ENCODE peak calls at places on chromosomes 7 and 10, in five cellular contexts. I is stomach, L is mammary epithelial cell, R is psoas muscle, X is H7. Q is an unnamed sample.

GRCh38 chr7:43636093-43636492 is 53.2 kb downstream of the STK17A start:
- DNase-seq in R (no peak), I (no peak), X (no peak), L (peak; percentile 91), Q (no peak)

GRCh38 chr7:38748056-38748610 is 117.0 kb upstream of the AMPH start:
- DNase-seq in X (no peak), I (no peak), L (no peak), R (no peak), Q (no peak)

GRCh38 chr10:86413046-86413728 is 46.6 kb upstream of the GRID1 start:
- DNase-seq in R (no peak), I (no peak), X (no peak), L (no peak), Q (no peak)

GRCh38 chr10:12589789-12590188 is 240.4 kb downstream of the CAMK1D start:
- DNase-seq in R (no peak), L (no peak), X (no peak), I (no peak), Q (no peak)

GRCh38 chr7:20596653-20597052 is 18.8 kb upstream of the ABCB5 start:
- DNase-seq in I (no peak), L (peak; percentile 89), R (no peak), X (no peak), Q (no peak)

GRCh38 chr10:124710266-124710881 is 33.8 kb downstream of the FAM53B start:
- DNase-seq in X (no peak), R (peak; percentile 51), I (no peak), L (no peak), Q (no peak)

GRCh38 chr7:157224627-157225026 is 85.9 kb downstream of the UBE3C start:
- DNase-seq in R (no peak), X (no peak), L (no peak), I (no peak), Q (no peak)

GRCh38 chr10:35503548-35503947 is 101.6 kb upstream of the GJD4 start:
- DNase-seq in R (no peak), L (no peak), I (no peak), X (no peak), Q (no peak)

GRCh38 chr7:36019966-36020365 is 133.1 kb upstream of the EEPD1 start:
- DNase-seq in L (no peak), I (no peak), R (no peak), X (no peak), Q (no peak)

DNA sequence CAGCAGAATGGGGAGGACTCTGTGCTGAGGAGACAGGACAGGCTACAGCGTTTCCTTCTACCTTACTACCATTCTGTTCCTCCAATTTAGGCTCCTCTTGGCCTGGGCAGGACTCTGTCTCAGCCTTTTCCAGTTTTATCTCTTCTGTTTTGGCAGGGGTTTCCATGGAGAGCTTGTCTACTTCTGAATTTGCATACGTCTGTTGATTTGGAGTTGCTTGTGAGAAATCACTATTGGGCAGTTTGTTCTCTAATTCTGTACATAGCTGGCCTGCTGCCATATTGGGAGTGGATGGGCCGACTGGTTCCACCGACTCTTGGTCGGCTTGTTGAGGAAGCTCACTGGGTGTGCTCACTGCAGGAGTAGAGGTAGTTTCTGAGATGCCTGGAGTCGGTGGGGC is 136.8 kb downstream of the GALNT11 start:
- DNase-seq in L (no peak), X (no peak), I (no peak), R (no peak), Q (no peak)
- H3K36me3 ChIP-seq in L (peaks cover 24% of the 10 kb centered on the region), X (peaks cover 15% of the 10 kb centered on the region), I (peaks cover 44% of the 10 kb centered on the region), R (peaks cover 14% of the 10 kb centered on the region), Q (peaks cover 50% of the 10 kb centered on the region)

GRCh38 chr10:112404612-112405011 is 30.7 kb downstream of the ACSL5 start:
- DNase-seq in I (no peak), X (no peak), R (no peak), L (peak; percentile 17), Q (no peak)

GRCh38 chr10:112397592-112397991 is 23.7 kb downstream of the ACSL5 start:
- DNase-seq in I (no peak), L (no peak), R (no peak), X (no peak), Q (no peak)

GRCh38 chr10:112407696-112408095 is 33.8 kb downstream of the ACSL5 start:
- DNase-seq in X (no peak), R (no peak), L (no peak), I (no peak), Q (no peak)

GRCh38 chr10:112402917-112403316 is 29.0 kb downstream of the ACSL5 start:
- DNase-seq in L (no peak), X (no peak), I (no peak), R (no peak), Q (no peak)
- H3K36me3 ChIP-seq in L (no peaks in the 10 kb centered on the region), X (no peaks in the 10 kb centered on the region), I (peaks cover 3% of the 10 kb centered on the region), R (no peaks in the 10 kb centered on the region), Q (peaks cover 65% of the 10 kb centered on the region)

GRCh38 chr10:93445978-93446720 is 36.0 kb downstream of the MYOF start:
- DNase-seq in I (no peak), L (peak; percentile 59), R (no peak), X (no peak), Q (no peak)
- H3K36me3 ChIP-seq in I (no peaks in the 10 kb centered on the region), L (peaks cover 9% of the 10 kb centered on the region), R (peaks cover 4% of the 10 kb centered on the region), X (no peaks in the 10 kb centered on the region), Q (peaks cover 30% of the 10 kb centered on the region)

DNA sequence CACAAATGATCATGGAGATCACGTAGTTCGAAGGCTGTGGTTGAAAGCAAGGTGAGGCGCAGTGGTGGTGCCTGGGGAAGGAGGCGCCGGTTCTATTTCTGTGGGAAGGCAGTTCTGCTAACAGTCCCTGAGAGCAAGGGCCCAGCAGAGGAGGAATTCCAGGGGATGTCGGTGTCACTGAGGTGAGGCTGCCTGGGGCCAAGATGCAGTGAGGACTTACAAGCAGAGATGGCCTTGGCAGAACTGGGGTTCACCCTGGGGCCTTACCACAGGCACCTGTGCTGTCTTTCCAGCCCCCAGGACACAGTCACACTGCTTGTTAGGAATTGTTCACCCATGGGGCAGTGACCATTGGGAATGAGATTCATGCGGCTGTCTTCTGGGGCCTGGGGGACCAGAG is 26.7 kb downstream of the GBX1 start:
- DNase-seq in R (no peak), I (no peak), L (no peak), X (no peak), Q (no peak)
- H3K36me3 ChIP-seq in R (no peaks in the 10 kb centered on the region), I (peaks cover 25% of the 10 kb centered on the region), L (peaks cover 10% of the 10 kb centered on the region), X (no peaks in the 10 kb centered on the region), Q (peaks cover 90% of the 10 kb centered on the region)

GRCh38 chr10:114002422-114002821 is 41.2 kb upstream of the ADRB1 start:
- DNase-seq in L (no peak), R (no peak), I (no peak), X (peak; percentile 43), Q (no peak)

GRCh38 chr10:113999520-113999919 is 44.1 kb upstream of the ADRB1 start:
- DNase-seq in X (no peak), R (no peak), L (no peak), I (no peak), Q (no peak)

GRCh38 chr10:113995201-113995600 is 48.5 kb upstream of the ADRB1 start:
- DNase-seq in R (no peak), I (no peak), L (no peak), X (no peak), Q (no peak)

GRCh38 chr10:113997428-113997827 is 46.2 kb upstream of the ADRB1 start:
- DNase-seq in I (no peak), L (no peak), X (no peak), R (no peak), Q (no peak)

GRCh38 chr10:114000461-114000860 is 43.2 kb upstream of the ADRB1 start:
- DNase-seq in I (no peak), L (no peak), R (no peak), X (no peak), Q (no peak)
- H3K36me3 ChIP-seq in I (no peaks in the 10 kb centered on the region), L (no peaks in the 10 kb centered on the region), R (no peaks in the 10 kb centered on the region), X (no peaks in the 10 kb centered on the region), Q (no peaks in the 10 kb centered on the region)

Q was measured in heart right ventricle.